ENCODE peak calls at places on chromosomes 4 and X, in eight cellular contexts. W, S, L, I, A, C, F and K are unnamed samples.

GRCh38 chrX:65644621-65645287 is 22.7 kb upstream of the MSN start:
- DNase-seq in W (peak; percentile 12), S (peak; percentile 91), L (no peak), I (peak; percentile 87), A (no peak), C (peak; percentile 47), F (peak; percentile 39), K (no peak)

GRCh38 chr4:126532527-126532926 is 1100.2 kb upstream of the INTU start:
- DNase-seq in W (no peak), S (peak; percentile 29), L (no peak), I (no peak), A (no peak), C (no peak), F (no peak), K (no peak)

GRCh38 chr4:138111462-138112000 is 130.6 kb downstream of the SLC7A11 start:
- DNase-seq in W (no peak), S (peak; percentile 62), L (peak; percentile 72), I (peak; percentile 70), A (no peak), C (no peak), F (peak; percentile 18), K (no peak)

GRCh38 chrX:105829006-105829405 is 6.7 kb downstream of the NRK start:
- DNase-seq in W (no peak), S (peak; percentile 16), L (no peak), I (no peak), A (no peak), C (no peak), F (no peak), K (no peak)

GRCh38 chrX:1452497-1453389 is at the start of gene ASMTL:
- DNase-seq in W (peak; percentile 99), S (peak; percentile 96), L (peak; percentile 99), I (peak; percentile 100), A (peak; percentile 92), C (peak; percentile 100), F (peak; percentile 91), K (peak; percentile 98)

GRCh38 chrX:151708821-151709220 is 7.0 kb upstream of the FATE1 start:
- DNase-seq in W (no peak), S (no peak), L (no peak), I (no peak), A (no peak), C (no peak), F (no peak), K (no peak)

GRCh38 chr4:77618383-77619241 is 13.0 kb downstream of the CXCL13 start:
- DNase-seq in W (peak; percentile 68), S (peak; percentile 83), L (peak; percentile 92), I (peak; percentile 82), A (peak; percentile 71), C (peak; percentile 91), F (peak; percentile 67), K (peak; percentile 70)

GRCh38 chr4:40990202-40990898 is 224.0 kb downstream of the APBB2 start:
- DNase-seq in W (no peak), S (peak; percentile 91), L (no peak), I (peak; percentile 93), A (no peak), C (no peak), F (peak; percentile 73), K (no peak)

GRCh38 chr4:79141530-79141929 is 184.3 kb downstream of the NAA11 start:
- DNase-seq in W (no peak), S (peak; percentile 12), L (peak; percentile 40), I (peak; percentile 39), A (peak; percentile 19), C (peak; percentile 59), F (no peak), K (no peak)

GRCh38 chr4:115433501-115433900 is 320.1 kb upstream of the NDST4 start:
- DNase-seq in W (no peak), S (peak; percentile 32), L (no peak), I (peak; percentile 25), A (no peak), C (no peak), F (no peak), K (no peak)

GRCh38 chrX:56728752-56729151 is 291 bp upstream of the NBDY start:
- DNase-seq in W (no peak), S (peak; percentile 23), L (peak; percentile 7), I (peak; percentile 41), A (peak; percentile 41), C (peak; percentile 12), F (no peak), K (peak; percentile 43)

GRCh38 chrX:11970935-11971334 is 167.3 kb upstream of the FRMPD4 start:
- DNase-seq in W (no peak), S (peak; percentile 25), L (no peak), I (peak; percentile 9), A (no peak), C (no peak), F (no peak), K (no peak)

GRCh38 chrX:150813922-150814321 is 84.5 kb downstream of the CD99L2 start:
- DNase-seq in W (no peak), S (no peak), L (no peak), I (peak; percentile 52), A (no peak), C (no peak), F (no peak), K (no peak)

GRCh38 chrX:109393859-109394258 is 88.0 kb downstream of the GUCY2F start:
- DNase-seq in W (no peak), S (peak; percentile 19), L (peak; percentile 52), I (no peak), A (peak; percentile 27), C (no peak), F (no peak), K (peak; percentile 4)

GRCh38 chr4:2981256-2981804 is 18.0 kb downstream of the GRK4 start:
- DNase-seq in W (no peak), S (no peak), L (no peak), I (no peak), A (no peak), C (no peak), F (no peak), K (peak; percentile 15)

GRCh38 chr4:4694296-4694772 is 152.5 kb upstream of the STX18 start:
- DNase-seq in W (peak; percentile 30), S (no peak), L (peak; percentile 69), I (peak; percentile 43), A (no peak), C (peak; percentile 70), F (no peak), K (no peak)

GRCh38 chr4:144808034-144808433 is 162.1 kb downstream of the HHIP start:
- DNase-seq in W (no peak), S (no peak), L (no peak), I (no peak), A (no peak), C (no peak), F (no peak), K (no peak)

GRCh38 chrX:48911407-48912182 is at the start of gene SLC35A2:
- DNase-seq in W (peak; percentile 91), S (peak; percentile 84), L (peak; percentile 88), I (peak; percentile 81), A (peak; percentile 85), C (peak; percentile 86), F (peak; percentile 77), K (peak; percentile 81)

GRCh38 chrX:8279323-8279722 is 108.3 kb upstream of the VCX2 start:
- DNase-seq in W (no peak), S (no peak), L (no peak), I (no peak), A (no peak), C (no peak), F (no peak), K (no peak)

GRCh38 chrX:32448320-32448719 is 763.0 kb downstream of the DMD start:
- DNase-seq in W (no peak), S (no peak), L (peak; percentile 1), I (no peak), A (peak; percentile 84), C (no peak), F (no peak), K (peak; percentile 86)

GRCh38 chr4:103484521-103484920 is 235.3 kb downstream of the TACR3 start:
- DNase-seq in W (no peak), S (no peak), L (no peak), I (no peak), A (no peak), C (no peak), F (no peak), K (no peak)

GRCh38 chrX:42269186-42269585 is 345.8 kb upstream of the CASK start:
- DNase-seq in W (no peak), S (peak; percentile 54), L (no peak), I (peak; percentile 34), A (no peak), C (no peak), F (no peak), K (no peak)

GRCh38 chrX:116198810-116199209 is 28.3 kb downstream of the AGTR2 start:
- DNase-seq in W (no peak), S (peak; percentile 30), L (peak; percentile 22), I (peak; percentile 2), A (no peak), C (no peak), F (no peak), K (peak; percentile 0)

GRCh38 chrX:107542500-107542899 is 85.8 kb upstream of the PRPS1 start:
- DNase-seq in W (peak; percentile 19), S (peak; percentile 48), L (peak; percentile 71), I (peak; percentile 30), A (no peak), C (peak; percentile 30), F (peak; percentile 8), K (peak; percentile 27)

GRCh38 chr4:147625733-147626132 is 8.5 kb downstream of the TMEM184C start:
- DNase-seq in W (no peak), S (peak; percentile 8), L (peak; percentile 12), I (no peak), A (no peak), C (no peak), F (no peak), K (no peak)
- H3K9me2 ChIP-seq in W (no peaks in the 10 kb centered on the region), S (no peaks in the 10 kb centered on the region), L (no peaks in the 10 kb centered on the region), I (no peaks in the 10 kb centered on the region), A (no peaks in the 10 kb centered on the region), C (no peaks in the 10 kb centered on the region), F (no peaks in the 10 kb centered on the region), K (no peaks in the 10 kb centered on the region)

GRCh38 chrX:22323541-22323940 is 50.8 kb downstream of the CBLL2 start:
- DNase-seq in W (no peak), S (peak; percentile 79), L (no peak), I (peak; percentile 82), A (no peak), C (no peak), F (no peak), K (no peak)
- TF ChIP-seq EZH2phosphoT487 in W (no peak), S (no peak), L (no peak), I (no peak), A (no peak), C (no peak), F (no peak), K (no peak)

DNA sequence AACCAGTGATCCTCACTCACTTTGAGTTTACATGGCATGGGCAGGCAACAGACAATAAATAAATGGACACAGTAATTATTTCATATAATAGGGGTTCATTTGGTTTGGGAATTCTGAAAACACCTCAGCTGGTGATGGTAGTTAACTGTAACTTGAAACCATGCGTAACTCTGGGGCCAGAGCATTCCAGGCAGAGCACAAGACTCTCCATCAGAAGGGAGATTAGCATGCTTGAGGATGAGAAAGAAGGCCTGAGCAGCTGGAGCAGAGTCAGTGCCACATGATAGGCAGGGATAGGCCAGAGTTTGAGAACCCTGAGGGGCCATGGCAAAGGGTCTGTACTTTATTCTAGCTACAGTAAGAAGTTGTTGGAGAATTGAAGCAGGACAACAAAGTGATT is 56.3 kb upstream of the CXCL8 start:
- DNase-seq in W (no peak), S (no peak), L (peak; percentile 64), I (no peak), A (no peak), C (no peak), F (no peak), K (no peak)
- H3K9me2 ChIP-seq in W (no peaks in the 10 kb centered on the region), S (no peaks in the 10 kb centered on the region), L (no peaks in the 10 kb centered on the region), I (no peaks in the 10 kb centered on the region), A (no peaks in the 10 kb centered on the region), C (no peaks in the 10 kb centered on the region), F (no peaks in the 10 kb centered on the region), K (no peaks in the 10 kb centered on the region)

GRCh38 chrX:149490100-149490499 is 15.0 kb downstream of the IDS start:
- DNase-seq in W (no peak), S (no peak), L (no peak), I (peak; percentile 26), A (no peak), C (no peak), F (no peak), K (no peak)
- TF ChIP-seq EZH2phosphoT487 in W (no peak), S (no peak), L (no peak), I (no peak), A (no peak), C (no peak), F (no peak), K (no peak)